ENCODE peak calls at places on chromosome 7, in seven cellular contexts. M is thoracic aorta, F is left ventricle myocardium inferior, V is A549, D is uterus, P is Peyer's patch, H is endodermal cell. E is an unnamed sample.

GRCh38 chr7:68384581-68384980 is 1213.7 kb upstream of the AUTS2 start:
- DNase-seq in H (no peak), M (no peak), D (no peak), F (no peak), V (no peak), P (no peak), E (no peak)

GRCh38 chr7:86664486-86664885 is 20.8 kb downstream of the GRM3 start:
- DNase-seq in P (no peak), F (no peak), D (no peak), M (no peak), H (no peak), V (no peak), E (no peak)

GRCh38 chr7:79982151-79982770 is 152.4 kb upstream of the GNAI1 start:
- DNase-seq in V (peak; percentile 5), P (no peak), H (no peak), D (no peak), M (no peak), F (no peak), E (no peak)

GRCh38 chr7:519974-520458 is 370 bp upstream of the PDGFA start:
- DNase-seq in M (no peak), H (peak; percentile 90), F (peak; percentile 63), D (peak; percentile 63), P (peak; percentile 77), V (peak; percentile 78), E (peak; percentile 88)

GRCh38 chr7:127911968-127912511 is 119.2 kb downstream of the LRRC4 start:
- DNase-seq in P (no peak), F (no peak), M (no peak), D (no peak), H (no peak), V (no peak), E (no peak)

GRCh38 chr7:86814980-86815379 is 171.3 kb downstream of the GRM3 start:
- DNase-seq in V (peak; percentile 40), F (no peak), P (no peak), M (no peak), H (peak; percentile 59), D (no peak), E (no peak)

GRCh38 chr7:80220022-80220421 is 85.4 kb downstream of the GNAI1 start:
- DNase-seq in M (no peak), H (no peak), D (no peak), V (no peak), F (no peak), P (no peak), E (no peak)

GRCh38 chr7:151768805-151769188 is 108.1 kb downstream of the PRKAG2 start:
- DNase-seq in M (no peak), H (no peak), F (no peak), V (no peak), D (no peak), P (no peak), E (no peak)

DNA sequence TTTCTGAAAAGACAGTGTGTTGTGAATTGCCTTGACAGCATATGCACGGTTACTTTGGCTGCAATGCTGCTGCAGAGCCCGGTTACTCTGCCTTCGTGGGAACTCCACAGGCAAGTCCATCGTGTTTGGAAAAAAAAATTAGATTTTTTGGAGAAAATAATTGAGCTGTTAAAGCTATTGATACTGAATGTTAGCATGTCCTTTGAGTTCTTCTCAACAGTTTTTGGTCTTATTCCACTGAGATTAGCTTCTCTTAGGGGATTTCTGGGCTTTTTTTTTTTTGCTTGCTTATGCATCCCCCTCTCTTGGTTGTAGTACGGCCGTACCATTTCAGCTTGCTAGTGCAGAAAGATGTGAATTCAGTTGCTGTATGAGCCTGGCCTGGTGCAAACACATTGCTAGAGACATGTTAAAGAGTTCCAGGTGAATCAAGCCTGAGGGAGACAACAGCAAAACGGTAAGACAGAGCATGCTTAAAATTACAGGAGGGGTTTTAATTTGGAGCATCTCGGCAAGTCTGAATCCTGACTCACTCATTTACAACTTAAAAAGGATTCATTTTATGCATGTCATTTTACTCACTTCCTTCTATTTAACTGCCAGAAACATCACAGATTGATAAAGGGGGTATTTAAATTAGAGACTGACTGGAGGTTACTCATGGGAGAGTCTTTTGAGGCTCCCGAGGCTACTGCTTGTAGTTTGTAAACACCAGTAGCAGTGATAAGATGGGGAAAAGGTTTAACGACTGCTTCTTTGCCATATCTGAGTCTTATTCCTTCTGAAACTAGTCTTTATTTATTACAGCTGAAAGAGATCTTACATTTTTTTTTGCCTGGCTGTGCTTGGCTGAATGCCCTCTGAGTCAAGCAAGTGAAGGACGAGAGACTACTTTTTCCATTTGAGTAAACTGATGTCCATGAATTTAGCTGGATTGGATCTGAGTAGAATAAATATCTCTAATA is 113.7 kb downstream of the CDK14 start:
- DNase-seq in D (peak; percentile 29), H (peak; percentile 53), V (no peak), P (no peak), F (no peak), M (no peak), E (peak; percentile 36)
- H3K27ac ChIP-seq in D (no peak overlapping the region), H (no peak overlapping the region), V (no peak overlapping the region), P (peak overlapping the region; percentile 72), F (peak overlapping the region; percentile 31), M (no peak overlapping the region), E (peak overlapping the region; percentile 31)

GRCh38 chr7:93945083-93945482 is 23.5 kb downstream of the GNG11 start:
- DNase-seq in V (no peak), F (no peak), H (no peak), D (no peak), M (no peak), P (no peak), E (no peak)
- H3K27ac ChIP-seq in V (no peak overlapping the region), F (peak overlapping the region; percentile 81), H (no peak overlapping the region), D (peak overlapping the region; percentile 6), M (no peak overlapping the region), P (no peak overlapping the region), E (no peak overlapping the region)

GRCh38 chr7:100825760-100826545 is 1.4 kb downstream of the EPHB4 start:
- DNase-seq in V (peak; percentile 56), H (peak; percentile 63), M (no peak), F (no peak), D (peak; percentile 55), P (no peak), E (no peak)
- H3K27ac ChIP-seq in V (peak overlapping the region; percentile 99), H (no peak overlapping the region), M (no peak overlapping the region), F (peak overlapping the region; percentile 91), D (peak overlapping the region; percentile 96), P (no peak overlapping the region), E (no peak overlapping the region)

DNA sequence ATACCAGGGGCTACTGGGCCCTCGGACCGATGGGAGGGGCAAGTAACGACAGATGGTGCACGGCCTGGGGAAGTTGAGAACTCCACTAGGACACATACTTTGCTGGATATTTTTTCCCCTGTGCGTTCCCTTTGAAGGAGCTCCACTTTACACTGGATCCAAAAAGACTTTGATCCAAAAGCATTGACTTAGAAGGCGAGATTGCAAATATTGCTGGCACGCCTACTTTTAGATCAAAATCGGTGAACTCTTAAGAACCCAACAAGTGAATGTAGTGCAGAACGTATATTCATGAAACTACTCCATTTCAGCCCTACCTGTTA is 436 bp upstream of the SLC25A13 start:
- DNase-seq in M (no peak), H (no peak), F (no peak), V (no peak), P (no peak), D (no peak), E (no peak)
- H3K27ac ChIP-seq in M (peak overlapping the region; percentile 90), H (peak overlapping the region; percentile 92), F (peak overlapping the region; percentile 99), V (peak overlapping the region; percentile 97), P (peak overlapping the region; percentile 92), D (peak overlapping the region; percentile 93), E (peak overlapping the region; percentile 95)

GRCh38 chr7:75650671-75651070 is 88.1 kb downstream of the HIP1 start:
- DNase-seq in M (peak; percentile 33), P (no peak), V (no peak), F (peak; percentile 64), D (peak; percentile 47), H (peak; percentile 68), E (peak; percentile 52)
- H3K27ac ChIP-seq in M (peak overlapping the region; percentile 74), P (no peak overlapping the region), V (peak overlapping the region; percentile 31), F (peak overlapping the region; percentile 55), D (peak overlapping the region; percentile 25), H (no peak overlapping the region), E (peak overlapping the region; percentile 43)

GRCh38 chr7:116259156-116259555 is 48.8 kb downstream of the TES start:
- DNase-seq in M (no peak), F (no peak), V (peak; percentile 39), P (no peak), D (no peak), H (no peak), E (no peak)
- H3K27ac ChIP-seq in M (no peak overlapping the region), F (peak overlapping the region; percentile 4), V (peak overlapping the region; percentile 73), P (no peak overlapping the region), D (no peak overlapping the region), H (no peak overlapping the region), E (peak overlapping the region; percentile 4)

GRCh38 chr7:100446040-100446439 is 9.7 kb upstream of the PPP1R35 start:
- DNase-seq in P (peak; percentile 7), V (no peak), H (no peak), D (no peak), F (no peak), M (no peak), E (no peak)
- H3K27ac ChIP-seq in P (no peak overlapping the region), V (no peak overlapping the region), H (no peak overlapping the region), D (no peak overlapping the region), F (peak overlapping the region; percentile 85), M (no peak overlapping the region), E (no peak overlapping the region)

GRCh38 chr7:2872296-2872874 is 28.3 kb upstream of the GNA12 start:
- DNase-seq in D (no peak), M (no peak), H (no peak), V (no peak), P (no peak), F (no peak), E (no peak)

GRCh38 chr7:2870471-2870941 is 26.4 kb upstream of the GNA12 start:
- DNase-seq in M (no peak), H (peak; percentile 89), P (no peak), F (peak; percentile 76), V (peak; percentile 34), D (peak; percentile 78), E (peak; percentile 71)

GRCh38 chr7:2873686-2874551 is 29.8 kb upstream of the GNA12 start:
- DNase-seq in F (no peak), D (no peak), P (no peak), V (peak; percentile 73), H (peak; percentile 94), M (no peak), E (no peak)

GRCh38 chr7:2876031-2876862 is 32.1 kb upstream of the GNA12 start:
- DNase-seq in P (no peak), F (no peak), H (peak; percentile 60), V (peak; percentile 26), D (peak; percentile 22), M (no peak), E (no peak)

GRCh38 chr7:2873146-2873545 is 29.0 kb upstream of the GNA12 start:
- DNase-seq in P (no peak), V (no peak), F (peak; percentile 36), H (peak; percentile 55), M (no peak), D (no peak), E (no peak)
- H3K27ac ChIP-seq in P (no peak overlapping the region), V (peak overlapping the region; percentile 74), F (no peak overlapping the region), H (no peak overlapping the region), M (no peak overlapping the region), D (no peak overlapping the region), E (no peak overlapping the region)

DNA sequence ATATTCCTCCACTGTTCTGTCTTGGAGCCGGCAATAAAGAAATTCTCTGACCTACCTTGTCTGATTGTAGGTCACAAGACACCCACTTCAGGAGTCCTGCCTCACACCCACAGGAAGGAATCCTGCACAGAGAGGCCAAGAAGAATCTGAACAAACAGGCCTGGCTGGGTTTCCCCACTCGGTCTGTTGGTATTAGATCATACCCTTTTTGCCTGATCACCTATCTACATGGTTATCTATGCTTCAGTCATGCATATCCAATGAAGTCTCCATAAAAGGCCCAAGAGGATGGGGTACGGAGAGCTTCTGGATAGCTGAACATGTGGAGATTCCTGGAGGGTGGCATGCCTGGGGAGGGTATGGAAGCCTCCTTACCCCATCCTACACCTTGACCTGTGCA is 12.3 kb downstream of the OGDH start:
- DNase-seq in V (no peak), F (no peak), H (no peak), M (no peak), D (no peak), P (no peak), E (no peak)
- H3K27ac ChIP-seq in V (no peak overlapping the region), F (peak overlapping the region; percentile 39), H (no peak overlapping the region), M (no peak overlapping the region), D (no peak overlapping the region), P (no peak overlapping the region), E (no peak overlapping the region)